ENCODE peak calls at places on chromosomes 13 and 19, in four cellular contexts. One of them, this sample, is unnamed.

GRCh38 chr19:55173717-55174409 is 6.2 kb downstream of the SYT5 start:
- DNase-seq in HEK293T: peak
- DNase-seq in breast epithelium: no peak
- DNase-seq in EL: peak
- DNase-seq in this sample: peak

GRCh38 chr19:23311551-23311950 is 61.4 kb upstream of the ZNF724 start:
- DNase-seq in EL: no peak
- DNase-seq in HEK293T: no peak
- DNase-seq in breast epithelium: no peak
- DNase-seq in this sample: no peak

GRCh38 chr19:16915135-16915534 is 26.3 kb downstream of the F2RL3 start:
- DNase-seq in EL: no peak
- DNase-seq in HEK293T: no peak
- DNase-seq in breast epithelium: no peak
- DNase-seq in this sample: no peak

GRCh38 chr13:109807345-109807744 is 21.0 kb upstream of the IRS2 start:
- DNase-seq in HEK293T: no peak
- DNase-seq in EL: no peak
- DNase-seq in breast epithelium: no peak
- DNase-seq in this sample: no peak

GRCh38 chr19:35509018-35509652 is 4.3 kb downstream of the DMKN start:
- DNase-seq in EL: no peak
- DNase-seq in breast epithelium: no peak
- DNase-seq in HEK293T: peak
- DNase-seq in this sample: peak

GRCh38 chr13:46134961-46135522 is 30.2 kb upstream of the CPB2 start:
- DNase-seq in HEK293T: peak
- DNase-seq in breast epithelium: no peak
- DNase-seq in EL: peak
- DNase-seq in this sample: no peak

GRCh38 chr13:90867336-90867683 is 480.2 kb upstream of the MIR17HG start:
- DNase-seq in breast epithelium: peak
- DNase-seq in HEK293T: peak
- DNase-seq in EL: peak
- DNase-seq in this sample: peak

GRCh38 chr13:26861951-26862350 is 101.4 kb upstream of the GPR12 start:
- DNase-seq in breast epithelium: no peak
- DNase-seq in HEK293T: no peak
- DNase-seq in EL: no peak
- DNase-seq in this sample: no peak

GRCh38 chr13:112702983-112703379 is 13.1 kb downstream of the ATP11A start:
- DNase-seq in HEK293T: no peak
- DNase-seq in EL: no peak
- DNase-seq in breast epithelium: no peak
- DNase-seq in this sample: no peak

GRCh38 chr13:79194272-79194671 is 211.8 kb downstream of the RBM26 start:
- DNase-seq in breast epithelium: no peak
- DNase-seq in EL: no peak
- DNase-seq in HEK293T: no peak
- DNase-seq in this sample: peak

This sample was measured in stimulated activated naive CD8-positive, alpha-beta T cell treated with anti-CD3 and anti-CD28 coated beads, Interleukin-15, amount 100 ng/mL, for 72 hours.